ENCODE peak calls at places on chromosomes 12 and 14, in five cellular contexts. G is lower leg skin, E is H7, R is Right ventricle myocardium inferior, N is endothelial cell. L is an unnamed sample.

GRCh38 chr12:22083167-22083566 is 37.1 kb downstream of the CMAS start:
- DNase-seq in N (no peak), E (no peak), G (no peak), R (no peak), L (no peak)

GRCh38 chr12:67358686-67359374 is 89.7 kb downstream of the CAND1 start:
- DNase-seq in N (no peak), E (no peak), R (no peak), G (no peak), L (no peak)

GRCh38 chr14:77598366-77599050 is 17.9 kb downstream of the SPTLC2 start:
- DNase-seq in N (no peak), E (no peak), G (no peak), R (no peak), L (no peak)

GRCh38 chr14:26276757-26277156 is 321.1 kb downstream of the NOVA1 start:
- DNase-seq in N (peak), E (peak), R (no peak), G (no peak), L (no peak)

GRCh38 chr12:127654383-127654985 is 612.5 kb upstream of the TMEM132C start:
- DNase-seq in G (no peak), E (no peak), N (no peak), R (no peak), L (no peak)

GRCh38 chr12:27467641-27468040 is 21.1 kb downstream of the SMCO2 start:
- DNase-seq in R (no peak), G (no peak), N (no peak), E (no peak), L (no peak)

GRCh38 chr14:76168531-76168930 is 16.8 kb downstream of the GPATCH2L start:
- DNase-seq in E (no peak), N (no peak), G (no peak), R (no peak), L (no peak)

GRCh38 chr12:12922191-12922616 is 29.8 kb downstream of the GPRC5D start:
- DNase-seq in R (no peak), G (peak), N (no peak), E (no peak), L (no peak)

GRCh38 chr12:124523071-124523470 is 44.3 kb downstream of the NCOR2 start:
- DNase-seq in R (no peak), N (no peak), E (no peak), G (no peak), L (no peak)

GRCh38 chr12:107310621-107311020 is 217.3 kb upstream of the CRY1 start:
- DNase-seq in E (no peak), G (no peak), R (no peak), N (no peak), L (no peak)

GRCh38 chr14:86973177-86973576 is 1019.8 kb downstream of the GALC start:
- DNase-seq in G (no peak), R (no peak), N (no peak), E (no peak), L (no peak)

GRCh38 chr12:123187637-123188036 is 36.7 kb upstream of the PITPNM2 start:
- DNase-seq in N (no peak), R (no peak), G (peak), E (no peak), L (no peak)

GRCh38 chr12:78210494-78210860 is 379.8 kb downstream of the NAV3 start:
- DNase-seq in N (no peak), R (no peak), E (no peak), G (no peak), L (no peak)

GRCh38 chr14:69355955-69356321 is 42.2 kb downstream of the ERH start:
- DNase-seq in R (no peak), G (peak), N (no peak), E (peak), L (no peak)

GRCh38 chr14:32087173-32087861 is 10.2 kb downstream of the ARHGAP5 start:
- DNase-seq in G (no peak), R (no peak), E (peak), N (no peak), L (no peak)

GRCh38 chr12:3138896-3139590 is 61.9 kb downstream of the TSPAN9 start:
- DNase-seq in G (no peak), E (no peak), N (no peak), R (no peak), L (no peak)

GRCh38 chr14:63167044-63167443 is 37.2 kb upstream of the RHOJ start:
- DNase-seq in E (no peak), G (no peak), R (no peak), N (no peak), L (no peak)

L was measured in SIG-M5.